ENCODE peak calls at places on chromosomes 6 and 20, in ten cellular contexts. One of them, this sample, is unnamed.

GRCh38 chr20:35146299-35146921 is 726 bp downstream of the EDEM2 start:
- DNase-seq in tibial nerve: no peak
- DNase-seq in Right ventricle myocardium inferior: no peak
- DNase-seq in NCI-H524: peak; percentile 24
- DNase-seq in cardiac muscle cell: no peak
- DNase-seq in ELF-1: peak; percentile 63
- DNase-seq in effector CD4-positive, alpha-beta T cell: no peak
- DNase-seq in GM23338: peak; percentile 75
- DNase-seq in NCI-H1105: no peak
- DNase-seq in stimulated activated CD8-positive, alpha-beta memory T cell treated with anti-CD3 and anti-CD28 coated beads, Interleukin-15, amount 100 ng/mL, for 4 hours: no peak
- DNase-seq in this sample: peak; percentile 42

GRCh38 chr6:137602311-137602710 is 108.1 kb upstream of the OLIG3 start:
- DNase-seq in tibial nerve: no peak
- DNase-seq in Right ventricle myocardium inferior: no peak
- DNase-seq in NCI-H524: no peak
- DNase-seq in cardiac muscle cell: no peak
- DNase-seq in ELF-1: no peak
- DNase-seq in effector CD4-positive, alpha-beta T cell: no peak
- DNase-seq in GM23338: no peak
- DNase-seq in NCI-H1105: no peak
- DNase-seq in stimulated activated CD8-positive, alpha-beta memory T cell treated with anti-CD3 and anti-CD28 coated beads, Interleukin-15, amount 100 ng/mL, for 4 hours: no peak
- DNase-seq in this sample: no peak

GRCh38 chr20:2692036-2692885 is at the start of gene EBF4:
- DNase-seq in tibial nerve: no peak
- DNase-seq in Right ventricle myocardium inferior: no peak
- DNase-seq in NCI-H524: peak; percentile 29
- DNase-seq in cardiac muscle cell: peak; percentile 50
- DNase-seq in ELF-1: no peak
- DNase-seq in effector CD4-positive, alpha-beta T cell: no peak
- DNase-seq in GM23338: peak; percentile 51
- DNase-seq in NCI-H1105: peak; percentile 32
- DNase-seq in stimulated activated CD8-positive, alpha-beta memory T cell treated with anti-CD3 and anti-CD28 coated beads, Interleukin-15, amount 100 ng/mL, for 4 hours: no peak
- DNase-seq in this sample: peak; percentile 53

GRCh38 chr6:161082215-161082614 is 90.6 kb downstream of the MAP3K4 start:
- DNase-seq in tibial nerve: no peak
- DNase-seq in Right ventricle myocardium inferior: no peak
- DNase-seq in NCI-H524: no peak
- DNase-seq in cardiac muscle cell: no peak
- DNase-seq in ELF-1: no peak
- DNase-seq in effector CD4-positive, alpha-beta T cell: no peak
- DNase-seq in GM23338: no peak
- DNase-seq in NCI-H1105: no peak
- DNase-seq in stimulated activated CD8-positive, alpha-beta memory T cell treated with anti-CD3 and anti-CD28 coated beads, Interleukin-15, amount 100 ng/mL, for 4 hours: no peak
- DNase-seq in this sample: no peak

GRCh38 chr20:47227576-47227975 is 128.9 kb downstream of the ZMYND8 start:
- DNase-seq in tibial nerve: no peak
- DNase-seq in Right ventricle myocardium inferior: no peak
- DNase-seq in NCI-H524: no peak
- DNase-seq in cardiac muscle cell: no peak
- DNase-seq in ELF-1: no peak
- DNase-seq in effector CD4-positive, alpha-beta T cell: no peak
- DNase-seq in GM23338: no peak
- DNase-seq in NCI-H1105: no peak
- DNase-seq in stimulated activated CD8-positive, alpha-beta memory T cell treated with anti-CD3 and anti-CD28 coated beads, Interleukin-15, amount 100 ng/mL, for 4 hours: no peak
- DNase-seq in this sample: no peak

GRCh38 chr20:18103497-18103896 is 34.2 kb upstream of the KAT14 start:
- DNase-seq in tibial nerve: no peak
- DNase-seq in Right ventricle myocardium inferior: no peak
- DNase-seq in NCI-H524: no peak
- DNase-seq in cardiac muscle cell: no peak
- DNase-seq in ELF-1: no peak
- DNase-seq in effector CD4-positive, alpha-beta T cell: no peak
- DNase-seq in GM23338: no peak
- DNase-seq in NCI-H1105: no peak
- DNase-seq in stimulated activated CD8-positive, alpha-beta memory T cell treated with anti-CD3 and anti-CD28 coated beads, Interleukin-15, amount 100 ng/mL, for 4 hours: no peak
- DNase-seq in this sample: no peak

GRCh38 chr20:7274870-7275269 is 507.4 kb downstream of the BMP2 start:
- DNase-seq in tibial nerve: no peak
- DNase-seq in Right ventricle myocardium inferior: no peak
- DNase-seq in NCI-H524: no peak
- DNase-seq in cardiac muscle cell: no peak
- DNase-seq in ELF-1: no peak
- DNase-seq in effector CD4-positive, alpha-beta T cell: no peak
- DNase-seq in GM23338: no peak
- DNase-seq in NCI-H1105: no peak
- DNase-seq in stimulated activated CD8-positive, alpha-beta memory T cell treated with anti-CD3 and anti-CD28 coated beads, Interleukin-15, amount 100 ng/mL, for 4 hours: no peak
- DNase-seq in this sample: no peak

GRCh38 chr6:6008114-6008647 is 1.5 kb upstream of the NRN1 start:
- DNase-seq in tibial nerve: no peak
- DNase-seq in Right ventricle myocardium inferior: no peak
- DNase-seq in NCI-H524: no peak
- DNase-seq in cardiac muscle cell: no peak
- DNase-seq in ELF-1: no peak
- DNase-seq in effector CD4-positive, alpha-beta T cell: no peak
- DNase-seq in GM23338: no peak
- DNase-seq in NCI-H1105: peak; percentile 43
- DNase-seq in stimulated activated CD8-positive, alpha-beta memory T cell treated with anti-CD3 and anti-CD28 coated beads, Interleukin-15, amount 100 ng/mL, for 4 hours: no peak
- DNase-seq in this sample: no peak

This sample was measured in NCI-H2171.